ENCODE peak calls at places on chromosomes 5 and 9, in five cellular contexts. C is pancreas, Z is choroid plexus epithelial cell, X is tibial artery, Q is glutamatergic neuron. N is an unnamed sample.

GRCh38 chr9:91253488-91253887 is 108.2 kb downstream of the AUH start:
- DNase-seq in C (no peak), Z (peak; percentile 38), X (no peak), Q (no peak), N (no peak)

GRCh38 chr9:33690156-33690908 is 105.0 kb upstream of the PRSS3 start:
- DNase-seq in C (no peak), Z (no peak), X (no peak), Q (no peak), N (no peak)

GRCh38 chr5:92353107-92354030 is 970.3 kb upstream of the ARRDC3 start:
- DNase-seq in C (no peak), Z (peak; percentile 86), X (no peak), Q (no peak), N (no peak)

GRCh38 chr9:124769451-124770358 is 1.4 kb downstream of the NR6A1 start:
- DNase-seq in C (peak; percentile 52), Z (no peak), X (no peak), Q (peak; percentile 66), N (peak; percentile 59)

GRCh38 chr5:96743065-96743768 is 64.5 kb downstream of the ERAP1 start:
- DNase-seq in C (no peak), Z (peak; percentile 52), X (peak; percentile 46), Q (no peak), N (no peak)

GRCh38 chr5:170656346-170656745 is 127.2 kb upstream of the GABRP start:
- DNase-seq in C (no peak), Z (no peak), X (no peak), Q (no peak), N (no peak)

GRCh38 chr9:18717751-18718150 is 243.8 kb downstream of the ADAMTSL1 start:
- DNase-seq in C (no peak), Z (peak; percentile 13), X (no peak), Q (no peak), N (no peak)

GRCh38 chr9:133058550-133059320 is 3.0 kb upstream of the CEL start:
- DNase-seq in C (peak; percentile 30), Z (no peak), X (no peak), Q (no peak), N (no peak)

GRCh38 chr5:137666109-137666850 is 69.6 kb downstream of the KLHL3 start:
- DNase-seq in C (peak; percentile 37), Z (peak; percentile 56), X (no peak), Q (no peak), N (no peak)

DNA sequence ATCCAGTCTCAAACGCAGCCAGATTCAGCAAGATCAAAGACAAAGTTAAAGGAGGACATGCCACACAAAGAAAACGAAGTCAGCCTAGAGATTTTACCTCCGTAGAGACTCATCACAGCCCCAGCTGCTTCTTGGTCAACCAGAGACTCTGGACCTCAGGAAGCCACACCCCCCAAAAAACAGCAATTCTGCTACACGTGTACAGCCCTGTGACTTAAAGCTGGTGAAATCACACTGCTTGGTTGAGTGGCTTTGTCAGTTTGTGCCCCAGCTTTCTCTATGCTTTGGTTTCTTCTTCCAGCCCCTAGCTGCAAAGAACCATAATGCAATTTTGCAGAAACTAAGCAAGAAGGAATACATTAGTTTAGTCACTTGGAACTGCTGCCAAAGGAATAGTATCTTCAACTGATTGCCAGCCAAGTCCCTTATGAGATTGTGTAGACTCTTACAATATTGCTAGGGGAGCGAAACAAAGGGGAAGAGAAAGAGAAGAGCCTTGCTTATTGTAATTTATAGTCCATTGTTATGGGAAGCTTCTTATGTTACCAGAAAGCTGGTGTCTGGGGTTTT is 158.8 kb upstream of the ZNF462 start:
- DNase-seq in C (no peak), Z (peak; percentile 24), X (no peak), Q (no peak), N (no peak)
- TF ChIP-seq CTCF in C (no peak), Z (peak; percentile 24), X (no peak), Q (no peak), N (no peak)

GRCh38 chr5:147675168-147675567 is 107.4 kb downstream of the JAKMIP2 start:
- DNase-seq in C (no peak), Z (peak; percentile 4), X (no peak), Q (no peak), N (no peak)
- TF ChIP-seq CTCF in C (no peak), Z (no peak), X (no peak), Q (no peak), N (no peak)

DNA sequence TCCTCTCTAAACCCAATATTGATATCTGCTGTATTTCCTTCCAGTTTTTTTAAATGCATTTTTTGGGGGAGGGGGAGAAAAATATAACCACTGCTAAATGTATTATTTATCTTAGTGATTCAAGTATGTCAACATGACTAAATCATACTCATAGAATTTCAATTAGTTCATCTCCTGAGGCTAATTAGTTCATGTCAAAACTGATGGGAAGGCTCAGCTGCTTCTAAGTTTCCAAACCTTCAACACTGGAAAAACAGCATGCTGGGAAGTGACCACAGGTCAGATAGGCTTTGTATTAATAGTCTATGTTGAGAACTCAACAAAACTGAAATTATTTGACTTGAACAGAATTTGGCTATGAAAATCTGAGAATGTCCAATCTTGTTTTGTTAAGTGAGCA is 118.7 kb downstream of the TTLL11 start:
- DNase-seq in C (no peak), Z (no peak), X (no peak), Q (no peak), N (no peak)
- TF ChIP-seq CTCF in C (no peak), Z (no peak), X (no peak), Q (no peak), N (no peak)

DNA sequence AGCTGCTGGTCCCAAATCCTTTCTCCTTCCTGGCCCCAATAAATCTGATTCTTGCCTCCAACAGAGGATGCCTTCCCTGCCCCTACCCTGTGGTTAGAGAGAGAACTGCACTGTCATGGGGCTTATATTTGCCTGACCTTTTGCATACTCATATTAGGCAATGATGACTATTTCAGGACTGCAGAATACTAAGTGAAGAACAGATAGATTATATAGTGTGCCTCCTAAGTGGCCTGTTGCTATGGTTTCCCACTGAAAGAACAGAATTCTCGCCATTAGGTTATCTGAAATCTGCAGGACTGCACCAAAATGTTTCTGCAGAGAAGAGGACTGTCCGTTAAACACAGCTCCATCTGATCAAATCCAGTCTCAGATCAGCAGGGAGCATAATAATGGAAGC is 87.3 kb upstream of the CCNG1 start:
- DNase-seq in C (no peak), Z (peak; percentile 46), X (no peak), Q (no peak), N (no peak)
- TF ChIP-seq CTCF in C (no peak), Z (peak; percentile 35), X (no peak), Q (peak; percentile 34), N (peak; percentile 36)

N was measured in endothelial cell.